ENCODE peak calls at places on chromosomes 2 and 18, in ten cellular contexts. W is sigmoid colon, R is HepG2, K is spleen, S is breast epithelium, U is suprapubic skin, D is H1, J is GM23338, B is endothelial cell of umbilical vein, Q is stomach. P is an unnamed sample.

GRCh38 chr18:74856967-74857366 is 259.3 kb downstream of the ZNF407 start:
- DNase-seq in D (no peak), U (no peak), Q (no peak), B (no peak), R (no peak), K (no peak), W (no peak), S (no peak), J (no peak), P (no peak)

GRCh38 chr2:71602115-71602495 is 148.7 kb downstream of the DYSF start:
- DNase-seq in W (peak; percentile 22), J (no peak), B (no peak), K (peak; percentile 31), D (no peak), S (no peak), R (no peak), Q (no peak), U (peak; percentile 50), P (no peak)

GRCh38 chr2:131542438-131543384 is 15.0 kb downstream of the CCDC74A start:
- DNase-seq in B (no peak), K (no peak), Q (no peak), R (no peak), D (no peak), J (no peak), W (no peak), S (no peak), U (no peak), P (no peak)

GRCh38 chr2:177670791-177671528 is 278.4 kb downstream of the AGPS start:
- DNase-seq in B (no peak), R (no peak), W (no peak), K (no peak), S (no peak), J (peak; percentile 66), D (no peak), Q (no peak), U (no peak), P (no peak)

GRCh38 chr2:57809230-57809629 is 237.4 kb upstream of the VRK2 start:
- DNase-seq in K (no peak), W (no peak), J (no peak), D (no peak), Q (no peak), U (no peak), S (no peak), B (no peak), R (no peak), P (no peak)

GRCh38 chr2:148909114-148909513 is 34.1 kb downstream of the KIF5C start:
- DNase-seq in J (peak; percentile 27), B (no peak), W (no peak), U (no peak), D (no peak), K (no peak), S (no peak), Q (no peak), R (no peak), P (no peak)

GRCh38 chr2:208807756-208808155 is 401.2 kb downstream of the PTH2R start:
- DNase-seq in W (no peak), S (no peak), D (no peak), R (no peak), K (no peak), B (no peak), U (no peak), J (no peak), Q (no peak), P (no peak)

GRCh38 chr2:160201849-160202539 is 1.9 kb upstream of the ITGB6 start:
- DNase-seq in R (no peak), B (no peak), D (no peak), K (no peak), Q (no peak), U (no peak), W (no peak), J (no peak), S (no peak), P (no peak)

GRCh38 chr2:136242687-136243277 is 124.8 kb upstream of the CXCR4 start:
- DNase-seq in B (peak; percentile 33), U (no peak), D (no peak), S (no peak), K (peak; percentile 84), J (no peak), R (no peak), W (no peak), Q (peak; percentile 40), P (no peak)

GRCh38 chr2:158542577-158542976 is 85.8 kb downstream of the PKP4 start:
- DNase-seq in J (no peak), B (no peak), R (no peak), S (no peak), K (no peak), U (no peak), W (no peak), Q (no peak), D (no peak), P (no peak)

GRCh38 chr2:158543957-158544356 is 87.2 kb downstream of the PKP4 start:
- DNase-seq in W (no peak), B (peak; percentile 30), S (no peak), J (no peak), Q (no peak), K (no peak), U (no peak), D (no peak), R (no peak), P (no peak)

GRCh38 chr2:158544998-158545397 is 88.2 kb downstream of the PKP4 start:
- DNase-seq in K (no peak), W (no peak), U (no peak), R (no peak), B (no peak), D (no peak), Q (no peak), S (no peak), J (no peak), P (no peak)

DNA sequence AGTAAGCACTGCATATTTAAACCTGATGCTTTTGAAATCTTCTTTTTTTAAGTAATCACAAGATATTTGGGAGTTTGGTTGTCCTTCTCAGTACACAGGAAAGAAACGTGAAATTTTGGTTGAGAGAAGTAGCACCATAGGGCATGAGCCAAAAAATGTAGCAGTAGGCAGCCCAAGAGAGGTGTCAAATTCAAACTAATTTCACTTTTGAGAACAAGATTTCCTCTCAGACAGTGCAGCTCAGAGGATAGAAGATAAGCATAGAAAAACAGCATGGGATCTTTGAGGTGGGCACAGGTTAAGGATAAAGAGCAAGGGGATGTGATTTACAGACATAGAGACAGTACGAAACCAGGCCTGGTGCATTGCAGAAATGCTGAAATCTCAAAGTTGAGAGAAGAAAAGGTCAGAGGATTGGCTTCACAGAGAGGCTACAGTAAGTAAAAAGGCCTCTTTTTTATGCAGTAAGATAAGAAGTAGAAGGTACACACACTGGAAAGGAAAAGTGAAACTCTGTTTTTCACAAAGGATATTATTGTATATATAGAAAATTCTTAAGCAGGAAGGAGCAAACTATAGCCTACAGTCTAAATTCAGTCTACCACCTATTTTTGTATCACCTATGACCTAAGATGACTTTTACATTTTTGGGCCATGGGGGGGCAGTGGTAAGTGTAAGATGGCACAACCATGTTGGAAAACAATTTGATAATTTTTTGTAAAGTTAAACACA is 89.8 kb downstream of the PKP4 start:
- DNase-seq in S (no peak), R (no peak), B (no peak), W (no peak), K (no peak), U (no peak), J (no peak), D (no peak), Q (no peak), P (no peak)
- H3K4me3 ChIP-seq in S (no peak overlapping the region), R (no peak overlapping the region), B (no peak overlapping the region), W (no peak overlapping the region), K (no peak overlapping the region), U (no peak overlapping the region), J (no peak overlapping the region), D (no peak overlapping the region), Q (no peak overlapping the region), P (no peak overlapping the region)

DNA sequence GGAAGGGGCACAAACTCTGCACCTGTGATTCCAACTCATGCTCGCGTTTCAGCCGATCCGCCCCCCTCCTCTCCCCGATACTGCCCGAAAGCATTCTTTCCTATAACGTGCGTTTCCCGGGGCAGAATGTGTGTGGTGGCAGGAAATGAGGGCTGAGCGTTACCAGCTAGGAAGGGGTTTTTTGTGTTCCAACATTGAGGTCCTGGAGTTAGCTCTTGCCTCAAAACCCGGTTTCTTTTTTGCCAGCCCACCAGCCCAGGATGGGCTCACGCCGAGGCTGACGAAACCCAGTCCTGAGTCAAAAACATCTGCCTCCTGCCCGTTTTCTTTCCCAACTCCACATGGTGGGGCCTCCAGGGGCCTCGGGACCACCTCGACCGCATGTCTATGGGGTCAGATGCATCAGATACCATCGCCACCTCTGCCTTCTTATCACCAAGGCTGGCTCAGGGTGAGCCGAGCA is 113.7 kb upstream of the COPS8 start:
- DNase-seq in U (no peak), Q (no peak), K (peak; percentile 68), S (no peak), B (no peak), J (no peak), D (no peak), W (no peak), R (no peak), P (no peak)
- H3K4me1 ChIP-seq in U (peaks cover 23% of the 10 kb centered on the region), Q (no peaks in the 10 kb centered on the region), K (peaks cover 2% of the 10 kb centered on the region), S (no peaks in the 10 kb centered on the region), B (peaks cover 4% of the 10 kb centered on the region), J (peaks cover 18% of the 10 kb centered on the region), D (peaks cover 2% of the 10 kb centered on the region), W (no peaks in the 10 kb centered on the region), R (peaks cover 86% of the 10 kb centered on the region), P (no peaks in the 10 kb centered on the region)

DNA sequence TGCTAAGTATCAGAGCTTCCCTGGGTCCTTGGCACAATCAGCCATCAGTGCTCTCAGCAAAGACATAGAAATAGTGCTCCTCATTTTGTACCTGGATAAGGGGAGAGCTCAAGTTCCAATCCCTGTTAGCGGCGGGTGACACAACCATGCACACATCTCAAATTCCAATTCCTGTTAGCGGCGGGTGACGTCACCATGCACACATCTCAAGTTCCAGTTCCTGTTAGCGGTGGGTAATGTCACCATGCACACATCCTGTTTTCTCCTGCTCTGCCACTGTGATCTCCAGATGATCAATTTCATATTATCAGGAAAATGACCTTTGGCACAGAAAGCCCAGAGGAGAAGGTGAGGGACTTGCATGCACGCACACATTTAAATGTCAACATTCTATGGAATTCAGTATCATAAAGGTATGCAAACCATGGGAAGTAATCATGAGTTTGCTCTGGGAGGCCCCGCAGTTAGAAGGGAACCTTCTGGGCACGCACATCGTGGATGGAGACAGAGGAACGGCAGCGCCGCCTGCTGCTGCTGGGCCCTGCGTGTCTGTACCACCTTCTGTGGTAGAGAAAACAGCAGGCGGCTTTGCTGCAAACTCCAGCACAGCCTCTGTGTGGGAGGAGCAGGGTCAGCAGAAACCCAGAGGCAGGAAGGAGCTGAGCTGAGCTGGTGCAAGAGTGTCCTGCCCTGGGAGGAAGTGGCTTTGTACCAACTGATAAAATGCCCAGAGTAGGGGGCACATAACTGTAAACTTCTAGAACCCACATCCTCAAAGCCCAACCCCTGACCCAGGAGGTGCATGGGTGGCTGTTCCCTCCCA is 77.8 kb downstream of the MBP start:
- DNase-seq in R (peak; percentile 87), W (peak; percentile 90), D (no peak), U (peak; percentile 91), B (peak; percentile 88), S (peak; percentile 55), K (peak; percentile 97), J (peak; percentile 56), Q (peak; percentile 82), P (peak; percentile 42)
- TF ChIP-seq POLR2AphosphoS5 in R (no peak), W (no peak), D (no peak), U (peak; percentile 23), B (peak; percentile 16), S (no peak), K (peak; percentile 88), J (no peak), Q (no peak), P (no peak)

DNA sequence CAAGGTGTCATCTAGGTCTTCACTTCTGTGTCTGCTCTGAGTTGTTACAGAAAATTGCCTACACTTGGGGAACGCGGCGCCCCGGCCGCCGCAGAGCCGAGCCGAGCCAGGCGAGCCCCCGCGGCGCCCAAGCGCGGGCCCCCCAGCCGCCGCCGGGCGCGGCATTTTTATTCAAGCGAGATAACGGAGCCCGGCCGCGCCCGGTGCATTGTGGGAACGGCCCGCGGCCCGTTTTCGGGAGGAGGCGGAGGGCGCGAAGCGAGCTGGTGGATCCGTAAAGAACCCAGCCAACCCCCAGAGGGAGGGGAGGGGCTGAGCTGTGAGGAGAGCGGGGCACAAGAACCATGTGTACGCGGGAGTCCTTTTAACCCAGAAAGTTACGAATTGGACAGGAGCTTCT is 191.8 kb downstream of the FTCDNL1 start:
- DNase-seq in W (no peak), D (peak; percentile 85), B (peak; percentile 17), K (peak; percentile 68), R (no peak), U (no peak), J (peak; percentile 92), Q (no peak), S (no peak), P (no peak)
- H3K4me3 ChIP-seq in W (peak overlapping the region; percentile 40), D (peak overlapping the region; percentile 17), B (no peak overlapping the region), K (no peak overlapping the region), R (peak overlapping the region; percentile 25), U (peak overlapping the region; percentile 40), J (peak overlapping the region; percentile 48), Q (peak overlapping the region; percentile 33), S (peak overlapping the region; percentile 23), P (no peak overlapping the region)